ENCODE peak calls at places on chromosomes 11 and 22, in eight cellular contexts. T is NCI-H1417, A is cardiac fibroblast, V is esophagus squamous epithelium, N is anterior cingulate cortex, H is LoVo, E is iris pigment epithelial cell, B is sciatic nerve. P is an unnamed sample.

GRCh38 chr11:44065851-44066731 is at the start of gene ACCS:
- DNase-seq in E (peak), N (peak), B (peak), T (peak), H (peak), A (peak), V (peak), P (peak)

GRCh38 chr11:33179431-33179830 is 18.2 kb upstream of the CSTF3 start:
- DNase-seq in T (no peak), A (peak), E (peak), V (no peak), B (no peak), N (no peak), H (no peak), P (no peak)

GRCh38 chr11:107549253-107549953 is 16.1 kb downstream of the ALKBH8 start:
- DNase-seq in E (peak), A (peak), B (no peak), T (peak), V (no peak), N (no peak), H (peak), P (no peak)

GRCh38 chr22:30302810-30303138 is 13.5 kb upstream of the CASTOR1 start:
- DNase-seq in V (no peak), A (no peak), N (no peak), T (no peak), B (no peak), E (no peak), H (no peak), P (no peak)

GRCh38 chr11:12460441-12460840 is 83.1 kb downstream of the PARVA start:
- DNase-seq in H (no peak), T (peak), A (no peak), V (no peak), B (no peak), E (peak), N (no peak), P (no peak)

GRCh38 chr11:46298699-46299424 is 21.4 kb downstream of the CREB3L1 start:
- DNase-seq in V (no peak), H (no peak), N (no peak), T (no peak), B (no peak), E (peak), A (peak), P (no peak)

GRCh38 chr11:115155978-115156377 is 348.2 kb downstream of the CADM1 start:
- DNase-seq in E (no peak), A (no peak), N (no peak), B (no peak), V (no peak), H (no peak), T (no peak), P (no peak)

GRCh38 chr11:12281571-12282478 is 95.5 kb upstream of the PARVA start:
- DNase-seq in V (no peak), H (peak), A (peak), N (peak), T (peak), E (peak), B (peak), P (peak)

GRCh38 chr11:63867511-63867910 is 28.6 kb downstream of the MARK2 start:
- DNase-seq in E (no peak), A (no peak), V (no peak), H (no peak), N (no peak), T (no peak), B (no peak), P (no peak)

GRCh38 chr11:126149759-126150236 is 61.7 kb downstream of the RPUSD4 start:
- DNase-seq in E (no peak), N (no peak), T (no peak), A (no peak), V (no peak), H (no peak), B (no peak), P (no peak)

GRCh38 chr11:134124660-134125451 is 56.0 kb downstream of the JAM3 start:
- DNase-seq in T (no peak), N (peak), E (peak), H (no peak), B (peak), V (no peak), A (peak), P (no peak)